ENCODE peak calls at places on chromosomes 7 and 10, in four cellular contexts. B is kidney, P is ovary, G is Peyer's patch. U is an unnamed sample. For H3K4me1, the result is how much of the 10 kb centered on the place peaks cover.

GRCh38 chr10:118592675-118593330 is 2.6 kb downstream of the PRLHR start:
- DNase-seq in B (no peak), P (no peak), G (no peak), U (no peak)

GRCh38 chr10:132448248-132448731 is 51.3 kb downstream of the PWWP2B start:
- DNase-seq in G (peak), B (peak), P (no peak), U (no peak)

GRCh38 chr10:30985552-30985951 is 46.1 kb downstream of the ZNF438 start:
- DNase-seq in B (no peak), P (no peak), G (no peak), U (no peak)

GRCh38 chr10:33240931-33241330 is 93.5 kb downstream of the NRP1 start:
- DNase-seq in B (no peak), P (no peak), G (no peak), U (no peak)

GRCh38 chr10:12488626-12489025 is 139.3 kb downstream of the CAMK1D start:
- DNase-seq in B (no peak), G (no peak), P (no peak), U (no peak)

GRCh38 chr7:28774529-28775057 is 183.5 kb downstream of the TRIL start:
- DNase-seq in P (no peak), G (no peak), B (no peak), U (no peak)

GRCh38 chr7:79055722-79056415 is 397.6 kb downstream of the MAGI2 start:
- DNase-seq in B (peak), G (no peak), P (peak), U (no peak)

GRCh38 chr10:10915215-10915614 is 102.5 kb upstream of the CELF2 start:
- DNase-seq in P (no peak), G (no peak), B (no peak), U (no peak)

GRCh38 chr7:14888904-14889482 is 13.6 kb downstream of the DGKB start:
- DNase-seq in B (no peak), G (no peak), P (no peak), U (no peak)

GRCh38 chr7:51324206-51324884 is 7.7 kb upstream of the COBL start:
- DNase-seq in G (no peak), P (no peak), B (no peak), U (no peak)

GRCh38 chr10:62818426-62819011 is 2.4 kb upstream of the EGR2 start:
- DNase-seq in B (peak), P (peak), G (peak), U (no peak)

GRCh38 chr7:75842836-75843446 is 29.3 kb upstream of the CCL24 start:
- DNase-seq in G (no peak), P (peak), B (no peak), U (no peak)

GRCh38 chr7:2804227-2804763 is 39.8 kb downstream of the GNA12 start:
- DNase-seq in G (no peak), P (peak), B (no peak), U (no peak)

GRCh38 chr7:18040196-18040595 is 12.6 kb upstream of the PRPS1L1 start:
- DNase-seq in B (no peak), P (no peak), G (no peak), U (no peak)

GRCh38 chr10:43208147-43209063 is 58.5 kb downstream of the RASGEF1A start:
- DNase-seq in P (peak), G (peak), B (peak), U (peak)

GRCh38 chr10:91603931-91604331 is 28.9 kb downstream of the PPP1R3C start:
- DNase-seq in G (no peak), B (no peak), P (no peak), U (no peak)

GRCh38 chr7:137937202-137937560 is 64.7 kb downstream of the CREB3L2 start:
- DNase-seq in B (peak), G (no peak), P (no peak), U (no peak)

GRCh38 chr10:126062132-126063032 is 166.0 kb downstream of the FANK1 start:
- DNase-seq in G (no peak), P (peak), B (peak), U (no peak)

GRCh38 chr7:94056796-94057207 is 52.6 kb upstream of the BET1 start:
- DNase-seq in G (no peak), B (no peak), P (no peak), U (no peak)

GRCh38 chr7:28498636-28499035 is 86.3 kb downstream of the CREB5 start:
- DNase-seq in P (no peak), G (no peak), B (no peak), U (no peak)

DNA sequence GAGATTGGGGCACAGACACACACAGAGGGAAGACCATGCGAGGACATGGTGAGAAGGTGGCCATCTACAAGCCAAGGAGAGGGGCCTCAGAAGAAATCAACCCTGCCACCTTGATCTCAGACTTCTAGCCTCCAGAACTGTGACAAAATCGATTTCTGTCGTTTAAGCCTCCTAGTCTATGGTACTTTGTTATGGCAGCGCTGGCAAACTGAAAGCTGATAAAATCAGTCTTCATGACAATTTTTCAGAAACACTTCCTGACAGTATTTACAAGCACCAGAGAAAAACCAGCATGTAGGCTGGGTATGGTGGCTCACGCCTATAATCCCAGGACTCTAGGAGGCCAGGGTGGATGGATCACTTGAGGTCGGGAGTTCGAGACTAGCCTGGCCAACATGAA is 4.2 kb downstream of the PARP12 start:
- DNase-seq in G (no peak), B (no peak), P (no peak), U (no peak)
- H3K4me1 ChIP-seq in G (under half), B (under half), P (under half), U (under half)

DNA sequence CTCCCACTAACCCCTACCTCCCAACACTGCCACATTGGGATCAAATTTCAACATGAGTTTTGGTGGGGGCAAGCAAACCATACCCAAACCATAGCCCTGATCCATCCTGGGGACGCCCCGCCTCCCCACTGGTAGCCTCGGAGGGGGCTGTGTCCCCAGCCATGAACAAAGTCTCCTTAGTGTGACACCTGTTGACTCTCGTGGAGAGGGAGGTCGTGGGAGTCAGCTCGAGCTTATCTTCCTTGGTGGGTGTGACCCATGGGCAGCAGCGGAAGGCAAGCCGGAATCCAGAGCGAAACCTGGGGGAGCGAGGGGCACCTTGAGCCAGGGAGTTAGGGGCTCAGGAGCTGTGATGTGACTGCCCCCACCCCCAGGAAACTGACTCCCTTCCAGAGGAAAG is 11.9 kb downstream of the TACR2 start:
- DNase-seq in P (no peak), G (no peak), B (no peak), U (no peak)
- H3K4me1 ChIP-seq in P (under half), G (under half), B (under half), U (under half)

DNA sequence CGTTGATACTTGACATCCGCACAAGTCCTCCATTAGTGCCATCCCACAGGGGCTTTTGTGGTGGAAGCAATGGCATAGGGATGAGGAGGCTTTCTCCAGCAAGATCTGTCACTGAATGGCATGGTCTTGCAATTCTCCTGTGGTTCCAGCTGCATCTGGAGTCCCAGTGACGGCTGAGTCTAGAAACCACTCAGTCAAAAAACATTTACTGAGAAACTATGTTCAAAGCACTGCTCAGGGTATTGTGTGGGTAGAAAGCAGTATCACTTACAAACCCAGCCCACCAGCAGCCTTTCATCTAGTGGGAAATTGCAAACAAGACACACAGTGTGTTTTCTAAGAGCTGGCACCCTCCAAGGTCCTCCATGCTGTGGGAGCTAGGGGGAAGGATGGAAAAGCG is 135.0 kb upstream of the YAE1 start:
- DNase-seq in P (no peak), B (no peak), G (no peak), U (no peak)
- H3K4me1 ChIP-seq in P (under half), B (under half), G (under half), U (under half)

GRCh38 chr10:58820862-58821559 is 308.3 kb downstream of the BICC1 start:
- DNase-seq in G (no peak), B (no peak), P (no peak), U (no peak)
- H3K4me1 ChIP-seq in G (under half), B (under half), P (under half), U (under half)

DNA sequence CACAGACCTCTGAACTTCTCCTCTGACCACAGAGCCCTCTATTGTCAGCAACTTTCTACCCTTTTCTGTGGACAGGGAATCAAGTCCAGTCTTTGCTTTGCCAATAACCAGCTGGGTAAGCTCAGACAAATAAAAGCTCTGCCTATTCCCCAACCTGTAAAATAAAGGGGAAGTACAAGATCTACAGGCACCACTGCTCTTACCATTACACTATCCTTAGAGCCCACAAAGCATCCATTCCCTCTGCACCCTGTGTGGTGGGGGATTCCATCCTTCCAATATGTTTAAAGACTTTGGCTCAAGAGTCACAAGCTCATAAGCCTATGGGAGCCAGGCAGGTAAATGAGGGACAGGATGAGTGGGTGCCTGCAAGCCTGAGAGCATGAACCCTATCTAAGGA is 88.2 kb downstream of the PARD3 start:
- DNase-seq in G (no peak), B (no peak), P (no peak), U (no peak)
- H3K4me1 ChIP-seq in G (under half), B (under half), P (under half), U (under half)

GRCh38 chr7:150463461-150463860 is 13.0 kb downstream of the GIMAP8 start:
- DNase-seq in G (no peak), P (no peak), B (no peak), U (no peak)

GRCh38 chr7:150468241-150468640 is 17.8 kb downstream of the GIMAP8 start:
- DNase-seq in G (no peak), P (no peak), B (no peak), U (no peak)

GRCh38 chr7:150464962-150465361 is 14.5 kb downstream of the GIMAP8 start:
- DNase-seq in P (no peak), B (no peak), G (no peak), U (no peak)

GRCh38 chr7:150466477-150466876 is 16.0 kb downstream of the GIMAP8 start:
- DNase-seq in P (no peak), G (no peak), B (no peak), U (no peak)

DNA sequence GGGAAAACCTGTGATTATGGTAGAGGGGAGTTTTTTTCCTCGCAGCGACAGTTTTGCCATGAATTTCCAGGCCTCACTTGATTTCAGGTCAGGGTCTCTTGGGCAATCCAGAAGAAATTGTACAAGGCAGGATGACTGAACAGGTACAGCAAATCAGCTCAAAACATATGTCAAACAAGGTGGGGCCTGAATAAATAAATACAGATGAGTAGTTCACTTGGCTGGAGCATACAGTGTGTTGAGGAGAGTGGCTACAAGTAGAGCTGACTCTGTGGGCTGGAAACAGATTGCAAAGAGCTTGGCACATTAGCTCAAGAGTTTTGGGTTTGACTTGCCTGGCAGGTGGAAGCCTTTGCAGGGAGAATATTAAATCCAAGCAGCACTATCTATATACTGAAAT is 15.0 kb downstream of the GIMAP8 start:
- DNase-seq in P (no peak), G (no peak), B (no peak), U (no peak)
- H3K4me1 ChIP-seq in P (under half), G (under half), B (under half), U (half or more)

DNA sequence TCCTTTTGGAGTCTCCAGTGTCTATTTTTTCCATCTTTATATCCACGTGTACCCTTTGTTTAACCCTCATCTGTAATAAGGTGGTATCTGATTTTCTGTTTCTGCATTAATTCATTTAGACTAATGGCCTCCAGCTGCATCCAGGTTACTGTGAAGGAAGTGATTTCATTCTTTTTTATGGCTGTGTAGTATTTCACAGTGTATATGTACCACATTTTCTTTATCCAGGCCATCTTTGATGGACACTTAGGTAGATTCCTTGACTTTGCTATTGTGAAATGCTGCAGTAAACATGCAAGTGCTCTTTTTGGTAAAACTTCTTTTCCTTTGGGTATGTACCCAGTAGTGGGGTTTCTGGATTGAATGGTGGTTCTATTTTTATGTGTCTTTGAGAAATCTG is 128.0 kb upstream of the MTPN start:
- DNase-seq in G (no peak), B (no peak), P (no peak), U (no peak)
- H3K4me1 ChIP-seq in G (under half), B (under half), P (under half), U (under half)

DNA sequence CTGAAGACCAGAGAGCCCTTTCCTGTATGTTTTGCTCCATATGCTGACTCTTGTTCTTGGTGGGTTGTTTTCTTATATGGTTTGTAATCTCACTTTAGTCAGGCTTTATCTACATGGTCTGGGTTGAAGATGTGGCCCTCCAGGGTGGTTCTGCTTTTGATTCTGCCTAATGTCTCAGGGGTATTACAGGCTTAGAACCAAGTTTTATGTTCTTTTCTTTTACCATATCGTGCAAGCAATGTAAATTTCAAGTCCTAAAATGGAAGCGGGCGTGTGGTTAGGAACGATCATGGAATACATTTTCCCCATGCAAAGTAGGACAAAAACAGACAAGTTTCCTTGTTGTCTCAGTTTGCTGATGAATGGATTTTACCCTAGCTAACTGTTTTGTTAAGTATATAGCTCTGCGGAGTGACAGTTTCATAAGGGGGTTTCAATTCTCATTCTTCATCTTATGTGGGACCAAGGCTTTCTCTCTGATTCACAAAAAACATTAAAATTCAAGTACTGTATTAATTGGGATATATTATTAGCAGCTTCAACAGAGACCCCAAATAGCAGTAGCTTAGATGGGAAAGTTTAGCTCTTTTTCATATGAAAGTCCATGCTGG is 58.7 kb downstream of the MTURN start:
- DNase-seq in B (no peak), G (no peak), P (no peak), U (no peak)
- H3K4me1 ChIP-seq in B (under half), G (under half), P (under half), U (under half)